ENCODE peak calls at places on chromosomes 5 and 9, in ten cellular contexts. One of them, this sample, is unnamed.

GRCh38 chr9:27535701-27536118 is 6.1 kb upstream of the MOB3B start:
- DNase-seq in GM12878: no peak
- DNase-seq in astrocyte: no peak
- DNase-seq in IMR-90: no peak
- DNase-seq in right cardiac atrium: no peak
- DNase-seq in CD4-positive, CD25-positive, alpha-beta regulatory T cell: peak; percentile 7
- DNase-seq in right lobe of liver: no peak
- DNase-seq in neuronal stem cell: no peak
- DNase-seq in caudate nucleus: peak; percentile 54
- DNase-seq in RWPE1: no peak
- DNase-seq in this sample: no peak

GRCh38 chr5:113612060-113612496 is 98.6 kb downstream of the YTHDC2 start:
- DNase-seq in GM12878: no peak
- DNase-seq in astrocyte: peak; percentile 30
- DNase-seq in IMR-90: peak; percentile 51
- DNase-seq in right cardiac atrium: no peak
- DNase-seq in CD4-positive, CD25-positive, alpha-beta regulatory T cell: peak; percentile 41
- DNase-seq in right lobe of liver: no peak
- DNase-seq in neuronal stem cell: peak; percentile 11
- DNase-seq in caudate nucleus: no peak
- DNase-seq in RWPE1: peak; percentile 64
- DNase-seq in this sample: no peak

GRCh38 chr5:31770157-31770556 is 131.2 kb downstream of the PDZD2 start:
- DNase-seq in GM12878: no peak
- DNase-seq in astrocyte: no peak
- DNase-seq in IMR-90: no peak
- DNase-seq in right cardiac atrium: no peak
- DNase-seq in CD4-positive, CD25-positive, alpha-beta regulatory T cell: no peak
- DNase-seq in right lobe of liver: no peak
- DNase-seq in neuronal stem cell: no peak
- DNase-seq in caudate nucleus: no peak
- DNase-seq in RWPE1: no peak
- DNase-seq in this sample: no peak

GRCh38 chr5:111960466-111961215 is 203.6 kb upstream of the NREP start:
- DNase-seq in GM12878: no peak
- DNase-seq in astrocyte: peak; percentile 59
- DNase-seq in IMR-90: peak; percentile 63
- DNase-seq in right cardiac atrium: no peak
- DNase-seq in CD4-positive, CD25-positive, alpha-beta regulatory T cell: no peak
- DNase-seq in right lobe of liver: no peak
- DNase-seq in neuronal stem cell: no peak
- DNase-seq in caudate nucleus: no peak
- DNase-seq in RWPE1: peak; percentile 20
- DNase-seq in this sample: no peak

GRCh38 chr9:109775516-109775915 is 4.5 kb upstream of the PALM2AKAP2 start:
- DNase-seq in GM12878: no peak
- DNase-seq in astrocyte: peak; percentile 49
- DNase-seq in IMR-90: peak; percentile 76
- DNase-seq in right cardiac atrium: no peak
- DNase-seq in CD4-positive, CD25-positive, alpha-beta regulatory T cell: no peak
- DNase-seq in right lobe of liver: no peak
- DNase-seq in neuronal stem cell: no peak
- DNase-seq in caudate nucleus: no peak
- DNase-seq in RWPE1: no peak
- DNase-seq in this sample: no peak

GRCh38 chr9:19533373-19533772 is 124.6 kb downstream of the ACER2 start:
- DNase-seq in GM12878: no peak
- DNase-seq in astrocyte: peak; percentile 14
- DNase-seq in IMR-90: peak; percentile 37
- DNase-seq in right cardiac atrium: no peak
- DNase-seq in CD4-positive, CD25-positive, alpha-beta regulatory T cell: no peak
- DNase-seq in right lobe of liver: no peak
- DNase-seq in neuronal stem cell: no peak
- DNase-seq in caudate nucleus: no peak
- DNase-seq in RWPE1: no peak
- DNase-seq in this sample: no peak

GRCh38 chr9:70389642-70390266 is 24.7 kb downstream of the KLF9 start:
- DNase-seq in GM12878: no peak
- DNase-seq in astrocyte: peak; percentile 46
- DNase-seq in IMR-90: peak; percentile 49
- DNase-seq in right cardiac atrium: peak; percentile 59
- DNase-seq in CD4-positive, CD25-positive, alpha-beta regulatory T cell: peak; percentile 63
- DNase-seq in right lobe of liver: no peak
- DNase-seq in neuronal stem cell: no peak
- DNase-seq in caudate nucleus: no peak
- DNase-seq in RWPE1: no peak
- DNase-seq in this sample: no peak

GRCh38 chr5:42591026-42591425 is 165.6 kb upstream of the CCDC152 start:
- DNase-seq in GM12878: no peak
- DNase-seq in astrocyte: no peak
- DNase-seq in IMR-90: no peak
- DNase-seq in right cardiac atrium: peak; percentile 90
- DNase-seq in CD4-positive, CD25-positive, alpha-beta regulatory T cell: no peak
- DNase-seq in right lobe of liver: no peak
- DNase-seq in neuronal stem cell: no peak
- DNase-seq in caudate nucleus: no peak
- DNase-seq in RWPE1: no peak
- DNase-seq in this sample: no peak

GRCh38 chr9:135347461-135347860 is 132.1 kb upstream of the PPP1R26 start:
- DNase-seq in GM12878: no peak
- DNase-seq in astrocyte: no peak
- DNase-seq in IMR-90: no peak
- DNase-seq in right cardiac atrium: no peak
- DNase-seq in CD4-positive, CD25-positive, alpha-beta regulatory T cell: no peak
- DNase-seq in right lobe of liver: no peak
- DNase-seq in neuronal stem cell: no peak
- DNase-seq in caudate nucleus: no peak
- DNase-seq in RWPE1: no peak
- DNase-seq in this sample: no peak

GRCh38 chr9:135348076-135348787 is 131.3 kb upstream of the PPP1R26 start:
- DNase-seq in GM12878: no peak
- DNase-seq in astrocyte: no peak
- DNase-seq in IMR-90: no peak
- DNase-seq in right cardiac atrium: no peak
- DNase-seq in CD4-positive, CD25-positive, alpha-beta regulatory T cell: no peak
- DNase-seq in right lobe of liver: no peak
- DNase-seq in neuronal stem cell: no peak
- DNase-seq in caudate nucleus: no peak
- DNase-seq in RWPE1: no peak
- DNase-seq in this sample: no peak

GRCh38 chr9:135349963-135350360 is 129.6 kb upstream of the PPP1R26 start:
- DNase-seq in GM12878: no peak
- DNase-seq in astrocyte: no peak
- DNase-seq in IMR-90: no peak
- DNase-seq in right cardiac atrium: no peak
- DNase-seq in CD4-positive, CD25-positive, alpha-beta regulatory T cell: no peak
- DNase-seq in right lobe of liver: no peak
- DNase-seq in neuronal stem cell: no peak
- DNase-seq in caudate nucleus: no peak
- DNase-seq in RWPE1: no peak
- DNase-seq in this sample: no peak

GRCh38 chr9:135349212-135349962 is 130.2 kb upstream of the PPP1R26 start:
- DNase-seq in GM12878: no peak
- DNase-seq in astrocyte: no peak
- DNase-seq in IMR-90: no peak
- DNase-seq in right cardiac atrium: no peak
- DNase-seq in CD4-positive, CD25-positive, alpha-beta regulatory T cell: no peak
- DNase-seq in right lobe of liver: no peak
- DNase-seq in neuronal stem cell: no peak
- DNase-seq in caudate nucleus: no peak
- DNase-seq in RWPE1: no peak
- DNase-seq in this sample: no peak

DNA sequence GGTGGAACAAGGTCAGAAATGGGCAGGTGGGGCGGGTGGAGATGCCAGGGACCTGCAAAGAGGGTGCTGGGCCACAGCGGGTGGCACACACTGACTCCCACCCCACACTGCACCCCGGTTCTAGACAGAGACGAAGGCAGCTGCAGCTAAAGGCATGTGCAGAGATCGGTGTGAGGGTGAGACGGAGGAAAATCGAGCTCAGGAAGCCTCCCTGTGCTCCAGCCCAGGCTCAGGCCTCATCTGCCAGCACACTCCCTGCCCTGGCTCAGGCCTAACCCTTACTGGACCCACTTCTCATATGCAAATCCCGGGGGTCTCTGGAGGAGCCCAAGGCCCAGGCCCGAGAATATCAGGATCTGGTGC is 130.8 kb upstream of the PPP1R26 start:
- DNase-seq in GM12878: no peak
- DNase-seq in astrocyte: no peak
- DNase-seq in IMR-90: no peak
- DNase-seq in right cardiac atrium: no peak
- DNase-seq in CD4-positive, CD25-positive, alpha-beta regulatory T cell: no peak
- DNase-seq in right lobe of liver: no peak
- DNase-seq in neuronal stem cell: no peak
- DNase-seq in caudate nucleus: no peak
- DNase-seq in RWPE1: no peak
- DNase-seq in this sample: no peak
- H3K27ac ChIP-seq in GM12878: no peak overlapping the region
- H3K27ac ChIP-seq in astrocyte: no peak overlapping the region
- H3K27ac ChIP-seq in IMR-90: no peak overlapping the region
- H3K27ac ChIP-seq in right cardiac atrium: no peak overlapping the region
- H3K27ac ChIP-seq in CD4-positive, CD25-positive, alpha-beta regulatory T cell: no peak overlapping the region
- H3K27ac ChIP-seq in right lobe of liver: no peak overlapping the region
- H3K27ac ChIP-seq in neuronal stem cell: no peak overlapping the region
- H3K27ac ChIP-seq in caudate nucleus: no peak overlapping the region
- H3K27ac ChIP-seq in RWPE1: no peak overlapping the region
- H3K27ac ChIP-seq in this sample: no peak overlapping the region

DNA sequence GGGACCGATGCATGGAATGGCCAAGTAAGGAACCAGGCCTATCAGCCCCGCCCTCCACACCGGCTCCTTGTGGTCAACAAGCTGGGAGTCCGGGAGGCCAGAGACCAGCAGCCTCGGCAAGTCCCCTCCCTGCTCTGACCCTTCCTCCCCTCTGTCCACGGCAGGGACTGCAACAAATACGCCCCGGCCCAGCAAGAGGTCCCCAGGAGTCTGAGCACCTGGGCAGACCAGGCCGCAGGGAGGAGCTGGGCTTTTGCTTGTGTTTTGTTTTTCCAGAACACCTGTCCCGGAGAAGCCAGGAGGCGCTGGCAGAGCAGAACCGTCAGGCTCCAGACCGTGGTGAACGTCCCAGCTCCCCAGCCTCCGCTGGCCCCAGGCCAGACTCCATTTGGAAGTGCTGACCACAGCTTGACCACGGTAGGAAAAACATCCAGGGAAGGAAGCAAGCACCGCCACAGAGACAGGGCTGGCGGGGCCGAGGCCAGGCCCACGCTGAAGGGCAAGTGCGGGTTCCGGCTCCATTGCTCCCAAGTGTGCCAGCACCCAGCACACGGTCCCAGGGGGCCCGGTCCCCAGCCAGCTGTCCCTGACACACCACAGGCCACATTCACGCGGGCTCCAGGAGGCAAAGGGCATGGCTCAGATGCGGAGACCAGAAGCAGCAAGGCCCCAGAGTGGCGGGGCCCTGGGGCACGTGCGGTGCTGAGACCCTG is 56.6 kb downstream of the VAV2 start:
- DNase-seq in GM12878: no peak
- DNase-seq in astrocyte: peak; percentile 89
- DNase-seq in IMR-90: peak; percentile 70
- DNase-seq in right cardiac atrium: peak; percentile 95
- DNase-seq in CD4-positive, CD25-positive, alpha-beta regulatory T cell: no peak
- DNase-seq in right lobe of liver: peak; percentile 85
- DNase-seq in neuronal stem cell: no peak
- DNase-seq in caudate nucleus: no peak
- DNase-seq in RWPE1: no peak
- DNase-seq in this sample: peak; percentile 23
- H3K27ac ChIP-seq in GM12878: no peak overlapping the region
- H3K27ac ChIP-seq in astrocyte: peak overlapping the region; percentile 71
- H3K27ac ChIP-seq in IMR-90: no peak overlapping the region
- H3K27ac ChIP-seq in right cardiac atrium: peak overlapping the region; percentile 22
- H3K27ac ChIP-seq in CD4-positive, CD25-positive, alpha-beta regulatory T cell: no peak overlapping the region
- H3K27ac ChIP-seq in right lobe of liver: peak overlapping the region; percentile 29
- H3K27ac ChIP-seq in neuronal stem cell: no peak overlapping the region
- H3K27ac ChIP-seq in caudate nucleus: no peak overlapping the region
- H3K27ac ChIP-seq in RWPE1: peak overlapping the region; percentile 50
- H3K27ac ChIP-seq in this sample: no peak overlapping the region

GRCh38 chr5:67047616-67048015 is 149.0 kb downstream of the CD180 start:
- DNase-seq in GM12878: no peak
- DNase-seq in astrocyte: no peak
- DNase-seq in IMR-90: no peak
- DNase-seq in right cardiac atrium: no peak
- DNase-seq in CD4-positive, CD25-positive, alpha-beta regulatory T cell: no peak
- DNase-seq in right lobe of liver: no peak
- DNase-seq in neuronal stem cell: no peak
- DNase-seq in caudate nucleus: no peak
- DNase-seq in RWPE1: no peak
- DNase-seq in this sample: no peak

GRCh38 chr5:67047180-67047579 is 149.4 kb downstream of the CD180 start:
- DNase-seq in GM12878: no peak
- DNase-seq in astrocyte: no peak
- DNase-seq in IMR-90: no peak
- DNase-seq in right cardiac atrium: peak; percentile 77
- DNase-seq in CD4-positive, CD25-positive, alpha-beta regulatory T cell: no peak
- DNase-seq in right lobe of liver: peak; percentile 87
- DNase-seq in neuronal stem cell: no peak
- DNase-seq in caudate nucleus: no peak
- DNase-seq in RWPE1: no peak
- DNase-seq in this sample: no peak

GRCh38 chr5:67043789-67044511 is 152.6 kb downstream of the CD180 start:
- DNase-seq in GM12878: no peak
- DNase-seq in astrocyte: no peak
- DNase-seq in IMR-90: no peak
- DNase-seq in right cardiac atrium: no peak
- DNase-seq in CD4-positive, CD25-positive, alpha-beta regulatory T cell: no peak
- DNase-seq in right lobe of liver: peak; percentile 78
- DNase-seq in neuronal stem cell: no peak
- DNase-seq in caudate nucleus: no peak
- DNase-seq in RWPE1: no peak
- DNase-seq in this sample: no peak

GRCh38 chr5:67042586-67043133 is 153.9 kb downstream of the CD180 start:
- DNase-seq in GM12878: no peak
- DNase-seq in astrocyte: no peak
- DNase-seq in IMR-90: no peak
- DNase-seq in right cardiac atrium: no peak
- DNase-seq in CD4-positive, CD25-positive, alpha-beta regulatory T cell: no peak
- DNase-seq in right lobe of liver: no peak
- DNase-seq in neuronal stem cell: no peak
- DNase-seq in caudate nucleus: no peak
- DNase-seq in RWPE1: no peak
- DNase-seq in this sample: no peak

DNA sequence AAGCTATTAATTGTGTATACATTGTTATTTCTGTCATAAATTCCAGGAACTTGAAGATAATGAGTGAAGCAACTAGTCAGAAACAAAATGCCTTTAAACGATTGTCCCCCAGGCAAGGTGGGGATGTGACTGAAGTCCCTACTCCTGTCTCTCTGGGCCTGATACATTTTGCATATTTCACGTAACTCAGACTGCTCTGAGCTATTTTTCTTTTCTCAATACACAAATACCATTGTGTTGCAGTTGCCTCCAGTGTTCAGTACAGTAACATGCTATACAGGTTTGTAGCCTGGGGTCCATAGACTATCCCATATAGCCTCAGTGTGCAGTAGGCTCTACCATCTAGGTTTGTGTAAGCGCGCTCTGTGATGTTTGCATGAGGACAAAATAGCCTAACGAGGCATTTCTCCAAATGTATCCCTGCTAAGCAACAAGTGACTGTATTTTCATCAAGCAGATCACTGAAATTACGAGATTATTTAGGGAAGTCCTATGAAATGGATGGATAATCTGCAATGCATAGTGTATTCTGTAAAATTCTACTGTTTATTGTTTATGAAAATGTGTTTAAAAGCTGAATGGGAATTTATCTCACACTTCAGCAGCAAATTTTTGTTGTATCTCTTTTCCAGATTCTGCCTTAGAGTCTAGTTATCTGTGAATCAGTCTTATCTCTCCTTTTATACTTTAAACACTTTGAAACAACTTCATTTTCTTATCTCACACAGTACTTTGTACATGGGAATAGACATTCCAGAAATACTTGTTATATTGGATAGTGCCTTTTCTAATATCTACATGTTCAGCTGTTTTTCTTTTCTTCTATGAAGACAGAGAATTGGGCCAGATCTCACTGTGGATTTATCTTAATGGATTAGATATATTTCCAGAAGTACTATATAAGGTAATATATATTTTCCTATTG is 150.5 kb downstream of the CD180 start:
- DNase-seq in GM12878: no peak
- DNase-seq in astrocyte: peak; percentile 47
- DNase-seq in IMR-90: peak; percentile 39
- DNase-seq in right cardiac atrium: no peak
- DNase-seq in CD4-positive, CD25-positive, alpha-beta regulatory T cell: no peak
- DNase-seq in right lobe of liver: no peak
- DNase-seq in neuronal stem cell: no peak
- DNase-seq in caudate nucleus: no peak
- DNase-seq in RWPE1: no peak
- DNase-seq in this sample: no peak
- H3K27ac ChIP-seq in GM12878: no peak overlapping the region
- H3K27ac ChIP-seq in astrocyte: no peak overlapping the region
- H3K27ac ChIP-seq in IMR-90: no peak overlapping the region
- H3K27ac ChIP-seq in right cardiac atrium: peak overlapping the region; percentile 34
- H3K27ac ChIP-seq in CD4-positive, CD25-positive, alpha-beta regulatory T cell: no peak overlapping the region
- H3K27ac ChIP-seq in right lobe of liver: no peak overlapping the region
- H3K27ac ChIP-seq in neuronal stem cell: no peak overlapping the region
- H3K27ac ChIP-seq in caudate nucleus: no peak overlapping the region
- H3K27ac ChIP-seq in RWPE1: no peak overlapping the region
- H3K27ac ChIP-seq in this sample: no peak overlapping the region

GRCh38 chr5:78603636-78604175 is 44.9 kb downstream of the LHFPL2 start:
- DNase-seq in GM12878: no peak
- DNase-seq in astrocyte: no peak
- DNase-seq in IMR-90: no peak
- DNase-seq in right cardiac atrium: no peak
- DNase-seq in CD4-positive, CD25-positive, alpha-beta regulatory T cell: no peak
- DNase-seq in right lobe of liver: no peak
- DNase-seq in neuronal stem cell: no peak
- DNase-seq in caudate nucleus: no peak
- DNase-seq in RWPE1: no peak
- DNase-seq in this sample: no peak
- H3K27ac ChIP-seq in GM12878: no peak overlapping the region
- H3K27ac ChIP-seq in astrocyte: no peak overlapping the region
- H3K27ac ChIP-seq in IMR-90: no peak overlapping the region
- H3K27ac ChIP-seq in right cardiac atrium: no peak overlapping the region
- H3K27ac ChIP-seq in CD4-positive, CD25-positive, alpha-beta regulatory T cell: no peak overlapping the region
- H3K27ac ChIP-seq in right lobe of liver: no peak overlapping the region
- H3K27ac ChIP-seq in neuronal stem cell: no peak overlapping the region
- H3K27ac ChIP-seq in caudate nucleus: no peak overlapping the region
- H3K27ac ChIP-seq in RWPE1: no peak overlapping the region
- H3K27ac ChIP-seq in this sample: no peak overlapping the region